ENCODE peak calls at places on chromosome 13, in seven cellular contexts. M is ovary; B is Karpas-422; K is esophagus squamous epithelium; D is effector memory CD4-positive, alpha-beta T cell; G is left ventricle myocardium inferior; W is tibial artery. H is an unnamed sample. For H3K4me1, the result is how much of the 10 kb centered on the place peaks cover.

GRCh38 chr13:19173752-19174151 is 7.9 kb downstream of the TUBA3C start:
- DNase-seq in M (no peak), B (no peak), K (no peak), D (no peak), G (no peak), W (no peak), H (no peak)

GRCh38 chr13:37429976-37430375 is 168.6 kb downstream of the POSTN start:
- DNase-seq in M (no peak), B (no peak), K (no peak), D (no peak), G (no peak), W (no peak), H (no peak)

GRCh38 chr13:40596484-40596883 is 70.0 kb downstream of the FOXO1 start:
- DNase-seq in M (no peak), B (peak), K (no peak), D (no peak), G (no peak), W (no peak), H (no peak)

GRCh38 chr13:86572115-86572514 is 772.9 kb upstream of the SLITRK6 start:
- DNase-seq in M (no peak), B (no peak), K (no peak), D (no peak), G (no peak), W (no peak), H (no peak)

GRCh38 chr13:30978981-30979956 is 46.8 kb downstream of the TEX26 start:
- DNase-seq in M (no peak), B (peak), K (no peak), D (no peak), G (no peak), W (no peak), H (no peak)

GRCh38 chr13:25934127-25934526 is 117.7 kb downstream of the SHISA2 start:
- DNase-seq in M (no peak), B (no peak), K (no peak), D (no peak), G (no peak), W (no peak), H (no peak)

GRCh38 chr13:21478881-21479808 is 20.0 kb upstream of the ZDHHC20 start:
- DNase-seq in M (peak), B (peak), K (no peak), D (no peak), G (no peak), W (no peak), H (no peak)

GRCh38 chr13:104586010-104586746 is 1520.0 kb upstream of the SLC10A2 start:
- DNase-seq in M (no peak), B (no peak), K (no peak), D (no peak), G (no peak), W (no peak), H (no peak)

GRCh38 chr13:36345438-36346221 is 564 bp downstream of the SPART start:
- DNase-seq in M (peak), B (no peak), K (no peak), D (peak), G (peak), W (peak), H (peak)

GRCh38 chr13:113630804-113631203 is 27.2 kb downstream of the ATP4B start:
- DNase-seq in M (no peak), B (no peak), K (no peak), D (no peak), G (peak), W (no peak), H (no peak)

GRCh38 chr13:27523345-27524073 is 73.1 kb upstream of the MTIF3 start:
- DNase-seq in M (no peak), B (peak), K (no peak), D (no peak), G (no peak), W (no peak), H (no peak)

GRCh38 chr13:103134271-103134670 is 68.1 kb upstream of the SLC10A2 start:
- DNase-seq in M (no peak), B (no peak), K (no peak), D (no peak), G (no peak), W (no peak), H (no peak)

GRCh38 chr13:110887242-110887954 is 27.5 kb downstream of the ANKRD10 start:
- DNase-seq in M (no peak), B (no peak), K (no peak), D (no peak), G (no peak), W (no peak), H (no peak)

GRCh38 chr13:60178327-60178726 is 14.6 kb upstream of the DIAPH3 start:
- DNase-seq in M (no peak), B (no peak), K (no peak), D (no peak), G (no peak), W (no peak), H (no peak)

GRCh38 chr13:66574606-66575005 is 655.5 kb downstream of the PCDH9 start:
- DNase-seq in M (no peak), B (peak), K (no peak), D (no peak), G (no peak), W (no peak), H (no peak)

GRCh38 chr13:35727881-35728280 is 251.4 kb upstream of the MAB21L1 start:
- DNase-seq in M (no peak), B (no peak), K (no peak), D (no peak), G (no peak), W (no peak), H (no peak)

GRCh38 chr13:110813646-110814624 is 100.4 kb downstream of the ING1 start:
- DNase-seq in M (no peak), B (no peak), K (no peak), D (no peak), G (no peak), W (no peak), H (no peak)

GRCh38 chr13:102877285-102877684 is 31.5 kb downstream of the ERCC5 start:
- DNase-seq in M (no peak), B (no peak), K (no peak), D (no peak), G (no peak), W (no peak), H (peak)

GRCh38 chr13:114081761-114082681 is 50.4 kb downstream of the RASA3 start:
- DNase-seq in M (peak), B (no peak), K (no peak), D (no peak), G (no peak), W (no peak), H (no peak)

GRCh38 chr13:46010148-46010547 is 42.4 kb downstream of the ZC3H13 start:
- DNase-seq in M (no peak), B (no peak), K (no peak), D (no peak), G (no peak), W (no peak), H (no peak)

GRCh38 chr13:50366488-50367174 is 351.4 kb downstream of the KCNRG start:
- DNase-seq in M (no peak), B (no peak), K (no peak), D (no peak), G (no peak), W (no peak), H (no peak)

GRCh38 chr13:106098778-106099177 is 436.7 kb downstream of the EFNB2 start:
- DNase-seq in M (no peak), B (no peak), K (no peak), D (no peak), G (no peak), W (no peak), H (no peak)

GRCh38 chr13:33490461-33491327 is 205.1 kb upstream of the STARD13 start:
- DNase-seq in M (peak), B (no peak), K (no peak), D (no peak), G (no peak), W (no peak), H (no peak)

GRCh38 chr13:83879431-83880171 is 2.7 kb downstream of the SLITRK1 start:
- DNase-seq in M (no peak), B (no peak), K (no peak), D (no peak), G (no peak), W (no peak), H (no peak)

GRCh38 chr13:22049384-22049783 is 378.5 kb downstream of the FGF9 start:
- DNase-seq in M (no peak), B (no peak), K (no peak), D (no peak), G (no peak), W (no peak), H (no peak)

GRCh38 chr13:27334774-27335490 is 64.3 kb downstream of the RASL11A start:
- DNase-seq in M (no peak), B (no peak), K (no peak), D (no peak), G (no peak), W (no peak), H (no peak)

GRCh38 chr13:93268327-93269028 is 41.9 kb downstream of the GPC6 start:
- DNase-seq in M (no peak), B (no peak), K (no peak), D (no peak), G (no peak), W (no peak), H (no peak)

GRCh38 chr13:25095862-25096453 is at the start of gene PABPC3:
- DNase-seq in M (no peak), B (no peak), K (no peak), D (no peak), G (no peak), W (no peak), H (peak)

GRCh38 chr13:32471187-32471922 is 43.4 kb upstream of the N4BP2L1 start:
- DNase-seq in M (no peak), B (no peak), K (no peak), D (no peak), G (peak), W (no peak), H (peak)

GRCh38 chr13:91119643-91120042 is 227.8 kb upstream of the MIR17HG start:
- DNase-seq in M (no peak), B (no peak), K (no peak), D (no peak), G (no peak), W (no peak), H (no peak)

GRCh38 chr13:91126806-91127205 is 220.7 kb upstream of the MIR17HG start:
- DNase-seq in M (no peak), B (no peak), K (no peak), D (no peak), G (no peak), W (no peak), H (no peak)

GRCh38 chr13:91127995-91128394 is 219.5 kb upstream of the MIR17HG start:
- DNase-seq in M (no peak), B (no peak), K (no peak), D (no peak), G (no peak), W (no peak), H (no peak)

GRCh38 chr13:91122766-91123165 is 224.7 kb upstream of the MIR17HG start:
- DNase-seq in M (no peak), B (no peak), K (no peak), D (no peak), G (no peak), W (no peak), H (no peak)

GRCh38 chr13:91123456-91124127 is 223.9 kb upstream of the MIR17HG start:
- DNase-seq in M (no peak), B (no peak), K (no peak), D (no peak), G (no peak), W (no peak), H (no peak)
- H3K4me1 ChIP-seq in M (under half), B (under half), K (under half), D (under half), G (under half), W (under half), H (under half)

DNA sequence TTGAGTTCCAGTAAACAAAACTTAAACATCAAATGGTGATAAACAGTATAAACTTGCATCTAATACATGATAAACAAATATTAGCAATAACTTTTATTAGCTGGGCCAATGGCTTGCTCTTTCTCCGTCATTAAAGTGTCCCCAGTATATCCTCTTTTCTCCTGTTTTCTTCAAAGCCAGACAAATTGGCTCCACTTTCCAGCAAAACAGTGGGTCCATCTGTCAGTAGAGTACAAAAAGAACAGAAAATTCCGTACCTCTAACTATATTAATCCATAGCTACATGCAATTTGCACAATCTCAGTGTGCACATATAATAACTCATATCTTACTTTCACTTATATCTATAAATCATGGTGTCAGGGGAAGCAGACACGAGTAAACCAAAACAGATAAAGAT is 678.0 kb upstream of the SPRY2 start:
- DNase-seq in M (no peak), B (no peak), K (no peak), D (no peak), G (no peak), W (no peak), H (no peak)
- H3K27ac ChIP-seq in M (no peak), B (no peak), K (no peak), D (no peak), G (no peak), W (no peak), H (no peak)

DNA sequence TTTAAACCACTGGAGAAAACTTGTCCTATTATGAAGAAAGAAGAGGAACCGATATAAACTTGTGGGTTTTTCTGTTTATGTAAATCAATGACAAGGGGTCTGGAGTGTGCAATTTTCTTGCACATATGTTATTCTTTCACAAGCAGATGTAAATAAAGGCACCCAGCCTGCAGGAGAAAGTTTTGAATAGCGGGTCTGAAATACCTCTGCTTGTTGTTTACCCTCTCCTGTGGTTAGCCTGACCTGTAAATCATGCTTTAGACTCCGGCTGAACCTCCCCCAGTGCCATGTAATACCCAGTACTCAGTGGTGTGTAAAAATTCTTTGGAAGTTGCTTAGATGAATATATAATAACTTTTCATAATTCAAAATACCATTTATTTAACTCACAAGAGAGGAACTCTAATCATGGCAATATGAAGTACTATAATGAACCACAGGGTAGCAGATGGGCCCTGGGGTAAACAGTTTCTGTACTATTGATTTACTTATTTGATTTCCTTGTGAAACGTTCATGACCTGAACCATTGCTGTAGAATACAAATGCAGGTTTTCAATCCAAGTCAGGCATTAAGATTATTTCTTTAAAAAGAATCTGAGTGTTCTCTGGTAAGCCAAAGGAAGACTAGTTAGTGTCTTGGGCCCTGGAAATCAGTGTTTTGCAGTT is 245.1 kb downstream of the LMO7 start:
- DNase-seq in M (no peak), B (no peak), K (no peak), D (no peak), G (no peak), W (no peak), H (no peak)
- H3K4me1 ChIP-seq in M (under half), B (under half), K (under half), D (under half), G (under half), W (under half), H (under half)

GRCh38 chr13:44012910-44013309 is 133.2 kb downstream of the LACC1 start:
- DNase-seq in M (no peak), B (no peak), K (no peak), D (no peak), G (no peak), W (no peak), H (no peak)
- H3K27ac ChIP-seq in M (no peak), B (no peak), K (no peak), D (no peak), G (peak), W (peak), H (peak)

DNA sequence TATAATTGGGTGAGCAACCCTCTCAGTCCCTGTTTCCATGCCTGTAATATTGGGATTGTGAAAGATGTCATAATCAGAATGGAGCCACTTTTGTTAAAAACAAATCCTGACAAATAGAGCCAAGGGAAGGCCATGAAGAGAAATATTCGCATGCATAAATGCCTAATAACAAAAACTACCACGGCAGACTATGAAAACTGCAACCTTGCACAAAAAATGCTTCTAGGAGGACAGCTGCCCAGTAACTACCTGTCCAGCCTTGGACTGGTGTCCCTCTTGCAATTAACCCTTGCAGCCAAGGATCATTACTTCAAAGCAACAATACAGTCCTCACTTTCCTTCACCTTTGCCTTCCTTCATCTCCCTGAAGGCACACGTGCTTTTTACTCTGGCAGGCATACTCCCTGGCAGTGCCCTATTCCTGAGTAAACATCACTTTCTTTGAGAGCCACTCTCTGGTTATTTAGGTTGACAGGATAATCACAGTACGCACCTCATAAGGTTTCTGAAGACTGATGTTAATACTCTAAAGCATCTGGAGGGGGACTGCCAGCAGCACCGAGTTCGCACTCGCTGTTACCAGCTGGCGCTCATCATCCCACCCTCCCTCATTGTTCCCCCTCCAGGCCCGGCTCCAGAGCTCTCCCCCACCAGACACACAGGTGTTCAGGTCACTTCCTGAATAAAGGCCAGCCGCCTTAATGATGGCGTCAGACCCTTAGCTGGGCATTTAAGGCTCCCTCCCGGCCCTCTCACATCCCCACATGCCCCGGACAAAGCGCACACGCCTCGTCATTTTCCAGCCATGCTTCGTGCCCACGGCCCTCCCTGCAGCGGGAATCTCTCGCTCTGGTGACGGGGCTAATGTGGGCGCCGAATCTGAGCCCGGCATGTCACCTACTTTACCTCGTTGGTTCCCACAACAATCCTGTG is 57.3 kb downstream of the CDADC1 start:
- DNase-seq in M (no peak), B (no peak), K (no peak), D (no peak), G (no peak), W (no peak), H (no peak)
- H3K4me1 ChIP-seq in M (under half), B (half or more), K (under half), D (under half), G (half or more), W (under half), H (under half)

DNA sequence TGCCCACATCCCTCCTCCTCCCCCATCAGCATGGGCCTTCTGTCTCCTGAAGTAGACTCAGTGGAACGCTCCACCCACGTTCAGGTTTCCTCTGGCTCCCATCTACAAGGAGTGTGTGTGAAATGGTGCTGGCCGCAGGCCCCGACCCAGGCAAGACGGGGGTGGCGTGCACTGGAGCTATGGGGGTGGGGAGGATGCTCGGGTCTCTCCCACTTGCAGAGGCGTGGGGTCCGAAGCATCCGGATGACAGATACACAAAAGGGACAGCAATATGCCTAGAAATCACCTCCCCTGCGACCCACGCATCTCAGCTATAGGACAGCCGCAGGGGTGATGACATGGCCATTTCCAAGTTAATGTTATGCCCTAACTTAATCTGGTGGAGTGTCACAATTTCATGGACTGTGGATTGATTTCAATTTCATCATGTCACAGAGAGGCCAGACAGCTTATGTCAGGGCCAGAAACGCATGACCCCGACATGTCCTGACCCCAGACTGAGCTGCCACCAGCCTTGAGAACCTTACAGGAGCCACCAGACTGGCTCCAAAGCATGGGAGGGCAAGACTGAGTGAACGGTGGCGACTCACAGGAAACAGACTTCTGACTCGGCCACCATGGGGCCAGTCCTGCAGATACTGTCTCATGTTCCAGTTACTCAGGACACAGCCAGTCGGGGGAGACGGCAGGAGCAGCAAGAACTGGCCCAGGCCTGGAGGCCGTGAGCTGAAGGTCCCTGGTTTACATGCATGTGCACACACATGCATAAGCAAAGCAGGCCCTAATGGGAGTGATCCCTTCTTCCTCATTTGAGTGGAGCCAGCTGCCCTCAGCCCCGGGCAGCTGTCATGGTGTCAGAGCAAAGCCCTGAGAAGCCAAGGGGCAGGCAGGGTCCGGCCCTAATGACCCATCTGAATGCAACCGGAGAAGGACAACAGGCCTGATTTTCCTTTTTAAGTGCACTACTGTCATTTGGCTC is 82.2 kb downstream of the SLC7A1 start:
- DNase-seq in M (no peak), B (no peak), K (no peak), D (no peak), G (no peak), W (no peak), H (no peak)
- H3K27ac ChIP-seq in M (no peak), B (no peak), K (no peak), D (no peak), G (peak), W (no peak), H (no peak)